ENCODE peak calls at places on chromosomes 2 and 18, in eight cellular contexts. K is sigmoid colon; O is heart left ventricle; G is Karpas-422; D is thyroid gland; S is astrocyte; V is ascending aorta; F is CD4-positive, CD25-positive, alpha-beta regulatory T cell. Q is an unnamed sample.

GRCh38 chr2:186195726-186196125 is 290.3 kb upstream of the ZC3H15 start:
- DNase-seq in D (no peak), V (no peak), S (no peak), O (no peak), K (no peak), F (no peak), G (no peak), Q (no peak)

GRCh38 chr2:162828545-162828944 is 10.0 kb downstream of the KCNH7 start:
- DNase-seq in O (no peak), F (no peak), K (no peak), D (no peak), S (no peak), V (no peak), G (no peak), Q (no peak)

GRCh38 chr2:149410701-149411484 is 80.5 kb downstream of the LYPD6 start:
- DNase-seq in F (no peak), O (no peak), G (no peak), V (no peak), S (peak; percentile 94), D (no peak), K (no peak), Q (peak; percentile 83)

GRCh38 chr2:240930096-240930630 is 24.0 kb downstream of the CROCC2 start:
- DNase-seq in F (no peak), O (peak; percentile 17), K (peak; percentile 36), V (no peak), D (no peak), G (no peak), S (no peak), Q (peak; percentile 56)

GRCh38 chr2:4930704-4931103 is 761.5 kb upstream of the SOX11 start:
- DNase-seq in F (no peak), D (no peak), G (no peak), V (no peak), K (no peak), O (no peak), S (no peak), Q (no peak)

GRCh38 chr2:26941486-26941885 is 29.0 kb upstream of the MAPRE3 start:
- DNase-seq in V (no peak), G (no peak), O (no peak), K (no peak), S (no peak), F (no peak), D (no peak), Q (no peak)

GRCh38 chr18:58314284-58314683 is 270.3 kb downstream of the NEDD4L start:
- DNase-seq in K (peak; percentile 83), F (no peak), G (no peak), D (peak; percentile 66), O (peak; percentile 63), S (peak; percentile 95), V (peak; percentile 29), Q (no peak)

GRCh38 chr2:129318581-129319421 is 660.7 kb upstream of the RAB6C start:
- DNase-seq in G (no peak), D (no peak), F (no peak), V (no peak), S (no peak), O (no peak), K (no peak), Q (no peak)

GRCh38 chr2:234446404-234447076 is 50.3 kb downstream of the ARL4C start:
- DNase-seq in K (peak; percentile 83), V (peak; percentile 67), O (peak; percentile 84), F (peak; percentile 97), S (no peak), G (peak; percentile 59), D (peak; percentile 30), Q (peak; percentile 92)

GRCh38 chr2:159026170-159026569 is 57.7 kb downstream of the TANC1 start:
- DNase-seq in F (no peak), G (no peak), V (no peak), K (no peak), O (peak; percentile 53), D (no peak), S (no peak), Q (no peak)

GRCh38 chr2:60125880-60126444 is 427.5 kb downstream of the BCL11A start:
- DNase-seq in S (no peak), D (no peak), G (no peak), K (no peak), V (no peak), F (no peak), O (no peak), Q (no peak)

GRCh38 chr2:162768646-162769045 is 69.9 kb downstream of the KCNH7 start:
- DNase-seq in V (no peak), K (no peak), O (no peak), G (no peak), S (no peak), D (no peak), F (no peak), Q (no peak)

GRCh38 chr18:35073186-35074105 is 32.2 kb downstream of the MAPRE2 start:
- DNase-seq in O (no peak), S (peak; percentile 49), D (no peak), V (no peak), F (no peak), G (no peak), K (no peak), Q (no peak)

GRCh38 chr2:229880892-229881553 is 40.8 kb downstream of the TRIP12 start:
- DNase-seq in G (no peak), D (no peak), V (no peak), K (no peak), F (no peak), S (no peak), O (no peak), Q (no peak)

GRCh38 chr2:62814132-62814531 is 108.6 kb downstream of the EHBP1 start:
- DNase-seq in V (no peak), K (no peak), O (peak; percentile 29), G (peak; percentile 59), F (no peak), D (no peak), S (peak; percentile 43), Q (no peak)

GRCh38 chr18:54240629-54241107 is 16.2 kb upstream of the MBD2 start:
- DNase-seq in F (no peak), D (peak; percentile 36), S (no peak), O (peak; percentile 25), G (no peak), K (no peak), V (no peak), Q (no peak)

GRCh38 chr2:26245231-26245732 is 543 bp downstream of the HADHB start:
- DNase-seq in S (peak; percentile 16), G (peak; percentile 77), V (no peak), D (peak; percentile 41), F (peak; percentile 78), O (peak; percentile 33), K (peak; percentile 69), Q (peak; percentile 55)

GRCh38 chr18:74945774-74946545 is 263.0 kb downstream of the PTGR3 start:
- DNase-seq in S (peak; percentile 24), O (no peak), D (no peak), V (no peak), F (no peak), K (no peak), G (no peak), Q (no peak)

GRCh38 chr2:102057502-102058292 is 65.9 kb downstream of the IL1R2 start:
- DNase-seq in O (peak; percentile 63), V (no peak), S (peak; percentile 80), D (no peak), G (no peak), K (no peak), F (no peak), Q (no peak)

GRCh38 chr2:231388725-231389346 is 6.7 kb upstream of the B3GNT7 start:
- DNase-seq in G (no peak), V (no peak), O (no peak), F (no peak), S (no peak), K (no peak), D (no peak), Q (no peak)

GRCh38 chr18:487371-487770 is 13.1 kb downstream of the COLEC12 start:
- DNase-seq in O (no peak), D (no peak), S (peak; percentile 13), G (no peak), V (no peak), F (no peak), K (no peak), Q (no peak)

GRCh38 chr2:163528640-163529217 is 207.1 kb downstream of the FIGN start:
- DNase-seq in D (no peak), V (no peak), O (no peak), F (no peak), K (no peak), G (no peak), S (no peak), Q (no peak)

GRCh38 chr2:224997802-224998201 is 44.5 kb downstream of the DOCK10 start:
- DNase-seq in S (peak; percentile 34), K (no peak), F (no peak), G (no peak), V (no peak), O (peak; percentile 29), D (no peak), Q (no peak)
- H3K4me3 ChIP-seq in S (no peak overlapping the region), K (no peak overlapping the region), F (no peak overlapping the region), G (no peak overlapping the region), V (no peak overlapping the region), O (no peak overlapping the region), D (no peak overlapping the region), Q (no peak overlapping the region)

GRCh38 chr2:99180755-99181647 is at the start of the genes MITD1 and MRPL30:
- DNase-seq in F (peak; percentile 96), K (peak; percentile 96), O (peak; percentile 94), G (peak; percentile 97), S (peak; percentile 94), V (peak; percentile 72), D (peak; percentile 92), Q (peak; percentile 87)
- H3K27ac ChIP-seq in F (peak within 1 kb of the TSS; percentile 90), K (peak within 1 kb of the TSS; percentile 78), O (peak within 1 kb of the TSS; percentile 92), G (peak within 1 kb of the TSS; percentile 36), S (peak within 1 kb of the TSS; percentile 80), V (peak within 1 kb of the TSS; percentile 66), D (peak within 1 kb of the TSS; percentile 57), Q (peak within 1 kb of the TSS; percentile 55)

GRCh38 chr2:72713857-72714256 is 112.0 kb downstream of the EXOC6B start:
- DNase-seq in D (no peak), O (no peak), K (no peak), G (peak; percentile 46), V (no peak), F (no peak), S (no peak), Q (no peak)
- H3K36me3 ChIP-seq in D (no peaks in the 10 kb centered on the region), O (no peaks in the 10 kb centered on the region), K (peaks cover 4% of the 10 kb centered on the region), G (no peaks in the 10 kb centered on the region), V (peaks cover 14% of the 10 kb centered on the region), F (peaks cover 13% of the 10 kb centered on the region), S (no peaks in the 10 kb centered on the region), Q (peaks cover 12% of the 10 kb centered on the region)

GRCh38 chr2:66813976-66814375 is 379.1 kb downstream of the MEIS1 start:
- DNase-seq in G (no peak), V (no peak), S (peak; percentile 21), K (no peak), O (no peak), D (no peak), F (no peak), Q (no peak)

GRCh38 chr2:66813525-66813924 is 378.6 kb downstream of the MEIS1 start:
- DNase-seq in D (no peak), V (no peak), S (peak; percentile 23), K (no peak), O (no peak), F (no peak), G (no peak), Q (no peak)

GRCh38 chr2:66815886-66816285 is 381.0 kb downstream of the MEIS1 start:
- DNase-seq in V (no peak), O (no peak), F (no peak), D (no peak), G (peak; percentile 58), S (no peak), K (no peak), Q (no peak)

DNA sequence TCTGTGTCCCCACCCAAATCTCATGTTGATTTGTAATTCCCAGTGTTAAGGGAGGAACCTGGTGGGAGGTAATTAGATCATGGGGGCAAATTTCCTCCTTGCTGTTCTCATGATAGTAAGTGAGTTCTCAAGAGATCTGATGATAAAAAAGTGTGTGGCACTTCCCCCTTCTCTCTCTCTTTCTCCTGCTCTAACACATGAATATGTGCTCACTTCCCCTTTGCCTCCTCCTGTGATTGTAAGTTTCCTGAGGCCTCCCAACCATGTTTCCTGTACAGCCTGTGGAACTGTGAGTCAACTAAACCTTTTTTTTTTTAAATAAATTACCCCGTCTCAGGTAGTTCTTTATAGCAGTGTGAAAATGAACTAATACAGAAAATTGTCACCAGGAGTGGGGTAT is 380.0 kb downstream of the MEIS1 start:
- DNase-seq in S (no peak), F (no peak), D (no peak), V (no peak), O (no peak), K (no peak), G (peak; percentile 61), Q (no peak)
- H3K4me3 ChIP-seq in S (no peak overlapping the region), F (no peak overlapping the region), D (no peak overlapping the region), V (no peak overlapping the region), O (no peak overlapping the region), K (no peak overlapping the region), G (no peak overlapping the region), Q (no peak overlapping the region)